ENCODE peak calls at places on chromosomes 4 and X, in five cellular contexts. One of them, this sample, is unnamed.
A peak's percentile ranks its signal among the peaks of the same experiment; 100 is the strongest.

GRCh38 chr4:145735330-145735638 is 55.3 kb downstream of the C4orf51 start:
- DNase-seq in uterus: no peak
- DNase-seq in breast epithelium: peak; percentile 76
- DNase-seq in suprapubic skin: no peak
- DNase-seq in ovary: no peak
- DNase-seq in this sample: no peak

GRCh38 chr4:169024762-169025161 is 14.7 kb upstream of the CBR4 start:
- DNase-seq in uterus: no peak
- DNase-seq in breast epithelium: no peak
- DNase-seq in suprapubic skin: no peak
- DNase-seq in ovary: no peak
- DNase-seq in this sample: no peak

GRCh38 chrX:56978172-56978571 is 17.2 kb downstream of the SPIN3 start:
- DNase-seq in uterus: peak; percentile 14
- DNase-seq in breast epithelium: peak; percentile 23
- DNase-seq in suprapubic skin: no peak
- DNase-seq in ovary: no peak
- DNase-seq in this sample: peak; percentile 26

GRCh38 chr4:109998867-109999303 is 86.2 kb downstream of the EGF start:
- DNase-seq in uterus: no peak
- DNase-seq in breast epithelium: no peak
- DNase-seq in suprapubic skin: no peak
- DNase-seq in ovary: no peak
- DNase-seq in this sample: no peak

GRCh38 chr4:155353923-155354540 is 22.7 kb downstream of the MAP9 start:
- DNase-seq in uterus: peak; percentile 20
- DNase-seq in breast epithelium: no peak
- DNase-seq in suprapubic skin: peak; percentile 86
- DNase-seq in ovary: peak; percentile 75
- DNase-seq in this sample: peak; percentile 83

GRCh38 chr4:139493176-139493575 is 39.3 kb downstream of the RAB33B start:
- DNase-seq in uterus: no peak
- DNase-seq in breast epithelium: no peak
- DNase-seq in suprapubic skin: no peak
- DNase-seq in ovary: no peak
- DNase-seq in this sample: no peak

GRCh38 chr4:77190053-77190452 is 33.0 kb downstream of the CCNG2 start:
- DNase-seq in uterus: no peak
- DNase-seq in breast epithelium: peak; percentile 20
- DNase-seq in suprapubic skin: no peak
- DNase-seq in ovary: no peak
- DNase-seq in this sample: no peak

GRCh38 chr4:43014266-43014665 is 121.8 kb downstream of the GRXCR1 start:
- DNase-seq in uterus: no peak
- DNase-seq in breast epithelium: no peak
- DNase-seq in suprapubic skin: no peak
- DNase-seq in ovary: no peak
- DNase-seq in this sample: no peak

GRCh38 chrX:118370921-118371624 is 25.2 kb downstream of the WDR44 start:
- DNase-seq in uterus: no peak
- DNase-seq in breast epithelium: no peak
- DNase-seq in suprapubic skin: no peak
- DNase-seq in ovary: no peak
- DNase-seq in this sample: no peak

GRCh38 chrX:69197690-69198089 is 32.4 kb upstream of the PJA1 start:
- DNase-seq in uterus: no peak
- DNase-seq in breast epithelium: no peak
- DNase-seq in suprapubic skin: no peak
- DNase-seq in ovary: no peak
- DNase-seq in this sample: no peak

GRCh38 chrX:9884031-9884779 is 83.0 kb upstream of the CLDN34 start:
- DNase-seq in uterus: no peak
- DNase-seq in breast epithelium: no peak
- DNase-seq in suprapubic skin: no peak
- DNase-seq in ovary: peak; percentile 81
- DNase-seq in this sample: no peak

GRCh38 chr4:109648997-109649575 is 54.2 kb downstream of the CASP6 start:
- DNase-seq in uterus: no peak
- DNase-seq in breast epithelium: no peak
- DNase-seq in suprapubic skin: no peak
- DNase-seq in ovary: no peak
- DNase-seq in this sample: no peak

GRCh38 chrX:151476597-151476996 is 79.6 kb downstream of the VMA21 start:
- DNase-seq in uterus: no peak
- DNase-seq in breast epithelium: no peak
- DNase-seq in suprapubic skin: no peak
- DNase-seq in ovary: no peak
- DNase-seq in this sample: no peak

GRCh38 chr4:3318561-3319021 is 25.8 kb downstream of the RGS12 start:
- DNase-seq in uterus: no peak
- DNase-seq in breast epithelium: no peak
- DNase-seq in suprapubic skin: no peak
- DNase-seq in ovary: peak; percentile 7
- DNase-seq in this sample: no peak

GRCh38 chr4:119098306-119098705 is 37.3 kb upstream of the MYOZ2 start:
- DNase-seq in uterus: no peak
- DNase-seq in breast epithelium: no peak
- DNase-seq in suprapubic skin: no peak
- DNase-seq in ovary: no peak
- DNase-seq in this sample: no peak

GRCh38 chrX:132631579-132632232 is 142.9 kb upstream of the MBNL3 start:
- DNase-seq in uterus: no peak
- DNase-seq in breast epithelium: no peak
- DNase-seq in suprapubic skin: no peak
- DNase-seq in ovary: no peak
- DNase-seq in this sample: no peak

GRCh38 chr4:5891563-5892320 is 1.1 kb downstream of the CRMP1 start:
- DNase-seq in uterus: no peak
- DNase-seq in breast epithelium: no peak
- DNase-seq in suprapubic skin: no peak
- DNase-seq in ovary: no peak
- DNase-seq in this sample: no peak

GRCh38 chr4:40962551-40963185 is 212.9 kb downstream of the NSUN7 start:
- DNase-seq in uterus: no peak
- DNase-seq in breast epithelium: no peak
- DNase-seq in suprapubic skin: no peak
- DNase-seq in ovary: no peak
- DNase-seq in this sample: no peak

GRCh38 chrX:11619426-11619825 is 46.3 kb downstream of the ARHGAP6 start:
- DNase-seq in uterus: no peak
- DNase-seq in breast epithelium: no peak
- DNase-seq in suprapubic skin: no peak
- DNase-seq in ovary: no peak
- DNase-seq in this sample: no peak

GRCh38 chr4:150156543-150156942 is 78.3 kb downstream of the DCLK2 start:
- DNase-seq in uterus: no peak
- DNase-seq in breast epithelium: no peak
- DNase-seq in suprapubic skin: no peak
- DNase-seq in ovary: no peak
- DNase-seq in this sample: no peak

GRCh38 chr4:105189855-105190650 is 43.4 kb downstream of the TET2 start:
- DNase-seq in uterus: no peak
- DNase-seq in breast epithelium: no peak
- DNase-seq in suprapubic skin: no peak
- DNase-seq in ovary: no peak
- DNase-seq in this sample: no peak

GRCh38 chrX:9842541-9842940 is 56.3 kb downstream of the SHROOM2 start:
- DNase-seq in uterus: no peak
- DNase-seq in breast epithelium: no peak
- DNase-seq in suprapubic skin: no peak
- DNase-seq in ovary: no peak
- DNase-seq in this sample: no peak

GRCh38 chr4:152050098-152050497 is 289.3 kb upstream of the GATB start:
- DNase-seq in uterus: no peak
- DNase-seq in breast epithelium: no peak
- DNase-seq in suprapubic skin: no peak
- DNase-seq in ovary: no peak
- DNase-seq in this sample: no peak

GRCh38 chrX:37320541-37321203 is 28.5 kb upstream of the PRRG1 start:
- DNase-seq in uterus: no peak
- DNase-seq in breast epithelium: no peak
- DNase-seq in suprapubic skin: no peak
- DNase-seq in ovary: no peak
- DNase-seq in this sample: no peak

GRCh38 chrX:2696698-2697215 is 5.7 kb downstream of the CD99 start:
- DNase-seq in uterus: no peak
- DNase-seq in breast epithelium: no peak
- DNase-seq in suprapubic skin: no peak
- DNase-seq in ovary: no peak
- DNase-seq in this sample: no peak

GRCh38 chrX:68084765-68085164 is 348.5 kb downstream of the OPHN1 start:
- DNase-seq in uterus: peak; percentile 30
- DNase-seq in breast epithelium: no peak
- DNase-seq in suprapubic skin: no peak
- DNase-seq in ovary: no peak
- DNase-seq in this sample: no peak

GRCh38 chr4:37976513-37976912 is 16.3 kb downstream of the PTTG2 start:
- DNase-seq in uterus: no peak
- DNase-seq in breast epithelium: no peak
- DNase-seq in suprapubic skin: no peak
- DNase-seq in ovary: no peak
- DNase-seq in this sample: no peak

GRCh38 chr4:184763150-184763780 is 29.4 kb upstream of the CENPU start:
- DNase-seq in uterus: peak; percentile 85
- DNase-seq in breast epithelium: no peak
- DNase-seq in suprapubic skin: no peak
- DNase-seq in ovary: no peak
- DNase-seq in this sample: no peak

GRCh38 chrX:14922437-14922836 is 49.2 kb downstream of the MOSPD2 start:
- DNase-seq in uterus: no peak
- DNase-seq in breast epithelium: no peak
- DNase-seq in suprapubic skin: no peak
- DNase-seq in ovary: no peak
- DNase-seq in this sample: no peak

GRCh38 chrX:45748443-45748842 is 547.8 kb upstream of the DIPK2B start:
- DNase-seq in uterus: no peak
- DNase-seq in breast epithelium: no peak
- DNase-seq in suprapubic skin: no peak
- DNase-seq in ovary: no peak
- DNase-seq in this sample: no peak

GRCh38 chrX:45750639-45751038 is 550.0 kb upstream of the DIPK2B start:
- DNase-seq in uterus: no peak
- DNase-seq in breast epithelium: peak; percentile 57
- DNase-seq in suprapubic skin: no peak
- DNase-seq in ovary: no peak
- DNase-seq in this sample: no peak

GRCh38 chrX:45747905-45748304 is 547.2 kb upstream of the DIPK2B start:
- DNase-seq in uterus: no peak
- DNase-seq in breast epithelium: no peak
- DNase-seq in suprapubic skin: no peak
- DNase-seq in ovary: no peak
- DNase-seq in this sample: no peak

GRCh38 chrX:45751156-45751555 is 550.5 kb upstream of the DIPK2B start:
- DNase-seq in uterus: no peak
- DNase-seq in breast epithelium: no peak
- DNase-seq in suprapubic skin: no peak
- DNase-seq in ovary: no peak
- DNase-seq in this sample: no peak

GRCh38 chrX:45749375-45749774 is 548.7 kb upstream of the DIPK2B start:
- DNase-seq in uterus: no peak
- DNase-seq in breast epithelium: no peak
- DNase-seq in suprapubic skin: no peak
- DNase-seq in ovary: no peak
- DNase-seq in this sample: no peak
- H3K36me3 ChIP-seq in uterus: peaks cover 3% of the 10 kb centered on the region
- H3K36me3 ChIP-seq in breast epithelium: no peaks in the 10 kb centered on the region
- H3K36me3 ChIP-seq in suprapubic skin: no peaks in the 10 kb centered on the region
- H3K36me3 ChIP-seq in ovary: no peaks in the 10 kb centered on the region
- H3K36me3 ChIP-seq in this sample: no peaks in the 10 kb centered on the region

GRCh38 chr4:12595986-12596385 is 888.2 kb downstream of the RAB28 start:
- DNase-seq in uterus: no peak
- DNase-seq in breast epithelium: no peak
- DNase-seq in suprapubic skin: no peak
- DNase-seq in ovary: no peak
- DNase-seq in this sample: no peak
- H3K4me1 ChIP-seq in uterus: no peaks in the 10 kb centered on the region
- H3K4me1 ChIP-seq in breast epithelium: no peaks in the 10 kb centered on the region
- H3K4me1 ChIP-seq in suprapubic skin: no peaks in the 10 kb centered on the region
- H3K4me1 ChIP-seq in ovary: no peaks in the 10 kb centered on the region
- H3K4me1 ChIP-seq in this sample: no peaks in the 10 kb centered on the region

DNA sequence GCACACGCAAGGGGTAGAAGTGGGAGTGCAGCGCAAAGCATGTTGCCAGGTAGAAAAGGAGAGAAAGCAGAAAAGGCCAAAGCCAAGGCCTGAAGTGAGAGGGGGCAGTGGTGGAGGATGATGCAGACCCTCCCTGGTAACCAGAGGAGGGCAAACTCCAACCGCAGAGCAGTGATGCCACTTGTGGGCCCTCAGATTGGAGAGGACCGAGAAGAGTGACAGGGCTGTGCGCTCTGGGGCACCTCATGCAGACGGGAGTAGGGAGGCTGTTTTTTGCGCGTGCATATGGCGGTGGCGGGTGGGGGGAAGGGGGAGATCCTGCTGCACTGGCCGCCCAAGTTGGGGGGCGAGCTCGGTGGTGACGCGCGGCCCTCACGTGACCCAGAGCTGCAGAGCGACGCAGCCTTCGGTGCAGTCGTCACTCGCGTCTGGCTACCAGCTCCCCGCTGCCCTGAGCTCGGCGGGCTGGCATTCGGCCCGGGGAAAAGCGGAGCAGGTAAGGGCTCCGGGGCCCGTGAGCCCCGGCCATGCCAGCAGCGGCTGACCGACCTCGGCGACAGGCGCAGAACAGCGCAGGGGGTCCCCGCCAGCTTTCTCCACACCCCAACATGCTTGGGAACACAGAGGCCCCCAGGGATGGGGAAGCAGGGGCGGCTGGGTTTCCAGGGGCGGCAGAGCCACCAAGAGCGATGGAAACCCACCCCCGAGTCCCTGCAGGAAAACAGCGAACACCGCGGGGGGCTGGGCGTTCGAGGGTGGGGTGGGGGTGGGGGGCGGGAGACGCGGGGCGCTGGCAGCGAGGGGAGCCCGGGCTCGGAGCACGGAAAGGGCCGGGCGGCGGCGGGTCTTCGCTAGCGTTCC is at the start of gene BEX3:
- DNase-seq in uterus: peak; percentile 47
- DNase-seq in breast epithelium: peak; percentile 34
- DNase-seq in suprapubic skin: peak; percentile 77
- DNase-seq in ovary: peak; percentile 80
- DNase-seq in this sample: peak; percentile 77
- TF ChIP-seq POLR2A in uterus: peak; percentile 73
- TF ChIP-seq POLR2A in breast epithelium: no peak
- TF ChIP-seq POLR2A in suprapubic skin: no peak
- TF ChIP-seq POLR2A in ovary: peak; percentile 66
- TF ChIP-seq POLR2A in this sample: peak; percentile 80

GRCh38 chr4:69360271-69360670 is 80.0 kb downstream of the UGT2B28 start:
- DNase-seq in uterus: no peak
- DNase-seq in breast epithelium: no peak
- DNase-seq in suprapubic skin: no peak
- DNase-seq in ovary: no peak
- DNase-seq in this sample: peak; percentile 18

DNA sequence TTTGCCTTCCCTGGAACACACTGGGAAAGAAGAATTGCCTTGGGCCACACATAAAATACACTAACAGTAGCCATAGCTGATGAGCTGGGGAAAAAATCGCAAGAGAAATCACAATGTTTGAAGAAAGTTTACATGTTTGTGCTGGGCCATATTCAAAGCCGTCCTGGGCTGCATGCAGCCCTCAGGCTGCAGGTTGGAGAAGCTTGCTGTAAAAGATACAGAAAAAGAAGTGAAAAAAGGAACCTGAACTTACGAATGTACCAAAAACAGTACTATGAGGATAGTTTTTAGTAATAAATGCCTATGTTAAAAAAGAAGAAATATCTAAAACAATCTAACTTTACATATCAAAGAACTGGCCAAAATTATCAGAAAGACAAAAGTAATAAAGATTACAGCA is 82.1 kb downstream of the UGT2B28 start:
- DNase-seq in uterus: no peak
- DNase-seq in breast epithelium: no peak
- DNase-seq in suprapubic skin: no peak
- DNase-seq in ovary: no peak
- DNase-seq in this sample: no peak
- H3K36me3 ChIP-seq in uterus: no peaks in the 10 kb centered on the region
- H3K36me3 ChIP-seq in breast epithelium: no peaks in the 10 kb centered on the region
- H3K36me3 ChIP-seq in suprapubic skin: no peaks in the 10 kb centered on the region
- H3K36me3 ChIP-seq in ovary: no peaks in the 10 kb centered on the region
- H3K36me3 ChIP-seq in this sample: no peaks in the 10 kb centered on the region